ENCODE peak calls at places on chromosome 1, in five cellular contexts. T is astrocyte, V is BE2C, Z is left lung, K is sigmoid colon. G is an unnamed sample. For H3K36me3, the result is how much of the 10 kb centered on the place peaks cover.

GRCh38 chr1:19512545-19512944 is 27.2 kb upstream of the CAPZB start:
- DNase-seq in Z (no peak), T (peak), V (no peak), K (no peak), G (no peak)

GRCh38 chr1:206469933-206470691 is at the start of gene IKBKE:
- DNase-seq in Z (peak), V (no peak), K (peak), T (peak), G (no peak)

GRCh38 chr1:36380003-36380631 is 5.6 kb downstream of the STK40 start:
- DNase-seq in V (no peak), T (no peak), Z (no peak), K (no peak), G (no peak)

GRCh38 chr1:84809023-84809422 is 84.0 kb downstream of the LPAR3 start:
- DNase-seq in V (no peak), T (no peak), Z (no peak), K (no peak), G (no peak)

GRCh38 chr1:21468597-21468996 is 28.7 kb downstream of the NBPF3 start:
- DNase-seq in K (no peak), Z (no peak), V (no peak), T (no peak), G (no peak)

GRCh38 chr1:39129514-39129913 is 75.0 kb upstream of the MACF1 start:
- DNase-seq in K (no peak), Z (no peak), T (no peak), V (no peak), G (no peak)

GRCh38 chr1:44664730-44665370 is 9.4 kb downstream of the TMEM53 start:
- DNase-seq in K (no peak), T (no peak), V (no peak), Z (no peak), G (no peak)

GRCh38 chr1:25084407-25084806 is 147.9 kb downstream of the SYF2 start:
- DNase-seq in T (no peak), K (no peak), V (no peak), Z (no peak), G (no peak)

GRCh38 chr1:193275773-193276172 is 89.4 kb upstream of the B3GALT2 start:
- DNase-seq in K (no peak), V (peak), T (no peak), Z (no peak), G (no peak)

GRCh38 chr1:982765-983436 is 1.0 kb upstream of the PERM1 start:
- DNase-seq in K (no peak), T (no peak), Z (peak), V (peak), G (no peak)

GRCh38 chr1:178607718-178608408 is 95.0 kb downstream of the TEX35 start:
- DNase-seq in T (peak), V (no peak), Z (no peak), K (no peak), G (no peak)

DNA sequence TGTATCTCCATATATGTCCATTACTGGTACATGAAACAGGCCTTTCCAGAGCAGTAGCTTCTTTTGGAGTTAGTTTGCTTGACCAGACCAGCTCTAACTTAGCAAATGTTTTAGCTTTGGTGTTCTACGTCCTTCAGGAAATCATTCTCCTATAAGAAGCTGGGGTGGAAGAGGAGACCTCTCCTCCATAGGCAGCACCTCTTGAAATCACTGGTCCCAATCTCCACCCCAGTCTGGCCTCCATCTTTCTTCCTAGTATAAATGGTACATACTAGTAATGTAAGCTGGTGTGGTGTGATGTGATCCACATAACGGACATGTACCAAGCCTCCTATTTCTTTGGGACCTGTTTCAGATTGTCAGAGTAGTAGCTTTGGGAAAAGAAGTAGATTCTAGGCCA is 171.4 kb downstream of the DHRS3 start:
- DNase-seq in T (no peak), Z (no peak), V (no peak), K (no peak), G (no peak)
- H3K4me3 ChIP-seq in T (no peak), Z (no peak), V (no peak), K (no peak), G (no peak)

DNA sequence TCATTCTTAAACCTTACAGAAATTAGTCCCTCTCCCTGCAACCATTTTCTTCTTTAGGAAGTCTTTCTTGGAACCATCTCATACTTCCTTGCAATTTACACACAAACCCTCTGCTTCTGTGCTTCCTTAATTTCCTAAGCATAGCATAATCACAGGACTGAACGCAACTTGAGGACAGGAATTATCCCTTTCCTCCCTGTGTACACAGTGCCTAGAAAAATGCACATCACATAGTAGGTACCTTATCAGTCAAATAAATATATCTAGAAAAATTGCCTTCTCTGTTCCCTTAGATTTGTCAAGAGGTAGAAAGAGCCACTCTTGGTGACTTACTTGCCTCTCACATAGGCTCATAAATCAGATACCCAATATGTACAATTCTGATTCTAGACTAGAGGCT is 4.9 kb downstream of the ASPM start:
- DNase-seq in K (no peak), V (no peak), T (no peak), Z (no peak), G (no peak)
- H3K36me3 ChIP-seq in K (under half), V (under half), T (under half), Z (under half), G (under half)

GRCh38 chr1:182391362-182392044 is at the start of gene GLUL:
- DNase-seq in K (peak), V (peak), Z (peak), T (peak), G (peak)

GRCh38 chr1:182389619-182390047 is 2.0 kb downstream of the GLUL start:
- DNase-seq in K (peak), Z (no peak), T (no peak), V (no peak), G (no peak)

GRCh38 chr1:182388392-182389134 is 3.0 kb downstream of the GLUL start:
- DNase-seq in V (no peak), T (no peak), Z (no peak), K (no peak), G (no peak)

GRCh38 chr1:182392045-182393028 is 747 bp upstream of the GLUL start:
- DNase-seq in K (peak), V (no peak), T (peak), Z (peak), G (no peak)

DNA sequence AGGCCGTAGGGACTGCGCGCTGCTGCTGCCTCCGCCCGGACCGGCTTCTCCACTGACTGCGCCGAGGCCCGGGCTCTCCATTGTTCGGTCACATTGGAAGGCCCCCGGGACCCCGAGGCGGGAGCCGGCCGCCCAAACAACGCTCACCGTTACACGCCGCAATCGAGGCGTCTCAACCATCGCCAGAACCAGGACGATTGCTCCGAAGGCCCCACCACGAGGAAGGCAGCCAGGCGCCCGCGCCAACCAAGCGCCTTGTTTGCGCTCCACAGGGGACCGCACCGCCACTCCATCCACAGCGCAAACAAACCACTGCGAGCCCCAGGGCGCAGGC is 595 bp downstream of the GLUL start:
- DNase-seq in K (no peak), T (no peak), V (no peak), Z (no peak), G (no peak)
- TF ChIP-seq CTCF in K (no peak), T (no peak), V (no peak), Z (no peak), G (no peak)

GRCh38 chr1:152179566-152179965 is 20.5 kb upstream of the RPTN start:
- DNase-seq in Z (no peak), K (no peak), V (no peak), T (no peak), G (no peak)
- H3K4me3 ChIP-seq in Z (no peak), K (no peak), V (no peak), T (no peak), G (no peak)

GRCh38 chr1:228279722-228280105 is 71.9 kb downstream of the OBSCN start:
- DNase-seq in K (no peak), T (no peak), Z (peak), V (no peak), G (no peak)

GRCh38 chr1:228280961-228281591 is 73.2 kb downstream of the OBSCN start:
- DNase-seq in Z (peak), V (no peak), T (no peak), K (no peak), G (no peak)

GRCh38 chr1:228279011-228279721 is 71.3 kb downstream of the OBSCN start:
- DNase-seq in Z (peak), K (peak), V (peak), T (no peak), G (no peak)

GRCh38 chr1:228281631-228282328 is 73.9 kb downstream of the OBSCN start:
- DNase-seq in K (no peak), T (no peak), Z (peak), V (no peak), G (no peak)

GRCh38 chr1:228280106-228280901 is 72.5 kb downstream of the OBSCN start:
- DNase-seq in T (no peak), V (peak), K (no peak), Z (peak), G (no peak)
- H3K36me3 ChIP-seq in T (under half), V (under half), K (under half), Z (under half), G (under half)

GRCh38 chr1:228042508-228042907 is 35.7 kb downstream of the WNT3A start:
- DNase-seq in T (no peak), V (no peak), Z (no peak), K (no peak), G (no peak)
- TF ChIP-seq CTCF in T (no peak), V (no peak), Z (no peak), K (no peak), G (no peak)

GRCh38 chr1:154178006-154178405 is 13.9 kb downstream of the TPM3 start:
- DNase-seq in V (no peak), Z (no peak), K (no peak), T (no peak), G (no peak)

GRCh38 chr1:154179951-154180687 is 11.8 kb downstream of the TPM3 start:
- DNase-seq in Z (no peak), K (no peak), T (no peak), V (no peak), G (no peak)

GRCh38 chr1:154181944-154182341 is 10.0 kb downstream of the TPM3 start:
- DNase-seq in T (no peak), Z (no peak), K (no peak), V (no peak), G (no peak)

GRCh38 chr1:154176341-154176740 is 15.6 kb downstream of the TPM3 start:
- DNase-seq in K (no peak), V (no peak), T (peak), Z (no peak), G (no peak)

DNA sequence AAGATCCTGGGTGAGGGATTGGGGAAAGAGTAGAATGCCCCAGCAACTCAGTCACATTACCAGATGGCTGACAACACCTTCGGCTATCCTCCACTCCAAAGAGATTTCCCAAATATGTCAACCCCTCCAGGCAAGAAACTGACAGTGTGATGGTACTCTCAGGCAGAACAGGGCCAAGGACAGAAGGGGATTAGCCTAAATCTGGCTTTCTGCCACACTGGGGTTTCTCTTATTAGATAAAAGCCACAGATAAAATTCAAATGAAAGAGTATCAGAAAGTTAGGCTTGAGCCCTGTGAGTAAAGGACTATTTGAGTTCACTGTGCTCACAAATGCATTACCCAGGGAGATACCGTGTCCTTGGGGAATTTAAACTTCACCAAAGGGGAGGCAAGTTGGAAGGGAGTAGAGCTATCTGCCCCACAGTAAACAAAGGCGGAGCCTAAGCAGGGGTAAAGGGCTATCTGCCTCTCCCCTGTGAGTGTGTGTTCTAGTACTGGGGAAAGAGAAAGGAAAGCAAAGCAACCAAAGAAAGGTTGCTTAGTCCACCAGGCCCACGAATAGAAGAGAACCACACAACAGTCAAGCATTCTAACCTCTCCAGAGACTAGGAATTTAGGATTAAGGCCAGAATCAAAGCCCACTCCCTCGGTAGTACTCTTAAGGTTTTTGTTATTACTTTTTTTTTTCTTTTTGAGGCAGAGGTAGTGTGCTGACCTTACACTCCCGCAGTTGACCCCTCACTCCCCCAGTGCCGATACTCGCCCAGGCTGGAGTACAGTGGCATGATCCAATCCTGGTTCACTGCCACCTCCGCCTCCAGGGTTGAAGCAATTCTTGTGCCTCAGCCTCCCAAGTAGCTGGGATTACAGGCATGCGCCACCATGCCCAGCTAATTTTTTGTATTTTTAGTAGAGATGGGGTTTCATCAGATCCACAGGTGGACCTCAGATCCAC is 12.8 kb downstream of the TPM3 start:
- DNase-seq in T (no peak), K (no peak), V (peak), Z (no peak), G (no peak)
- H3K4me3 ChIP-seq in T (peak), K (no peak), V (no peak), Z (peak), G (no peak)